ENCODE peak calls at places on chromosomes 4 and X, in eight cellular contexts. C, U, Q, K, F, G, E and I are unnamed samples.

GRCh38 chrX:132463411-132463810 is 25.4 kb downstream of the MBNL3 start:
- DNase-seq in C (no peak), U (no peak), Q (no peak), K (peak; percentile 10), F (no peak), G (peak; percentile 33), E (no peak), I (no peak)

GRCh38 chr4:98661356-98662054 is 3.1 kb upstream of the TSPAN5 start:
- DNase-seq in C (no peak), U (no peak), Q (no peak), K (no peak), F (no peak), G (no peak), E (no peak), I (no peak)

GRCh38 chr4:3330682-3331081 is 37.9 kb downstream of the RGS12 start:
- DNase-seq in C (no peak), U (peak; percentile 44), Q (no peak), K (no peak), F (no peak), G (no peak), E (no peak), I (no peak)

GRCh38 chrX:8607326-8607725 is 124.6 kb downstream of the ANOS1 start:
- DNase-seq in C (peak; percentile 67), U (no peak), Q (no peak), K (peak; percentile 50), F (no peak), G (no peak), E (no peak), I (no peak)

GRCh38 chr4:140611854-140612253 is 43.1 kb upstream of the UCP1 start:
- DNase-seq in C (no peak), U (no peak), Q (no peak), K (no peak), F (no peak), G (no peak), E (no peak), I (no peak)

GRCh38 chrX:140064993-140065392 is 99.7 kb upstream of the CXorf66 start:
- DNase-seq in C (no peak), U (no peak), Q (no peak), K (no peak), F (no peak), G (no peak), E (no peak), I (no peak)

GRCh38 chr4:41709844-41710481 is 38.6 kb downstream of the PHOX2B start:
- DNase-seq in C (peak; percentile 9), U (no peak), Q (no peak), K (peak; percentile 29), F (no peak), G (peak; percentile 5), E (peak; percentile 49), I (no peak)

GRCh38 chrX:11431833-11432232 is 138.6 kb downstream of the AMELX start:
- DNase-seq in C (no peak), U (no peak), Q (no peak), K (no peak), F (no peak), G (no peak), E (no peak), I (no peak)

GRCh38 chr4:38013461-38014366 is 53.5 kb downstream of the PTTG2 start:
- DNase-seq in C (peak; percentile 47), U (no peak), Q (no peak), K (peak; percentile 42), F (no peak), G (peak; percentile 59), E (no peak), I (no peak)

GRCh38 chrX:68703369-68703768 is 55.9 kb downstream of the STARD8 start:
- DNase-seq in C (no peak), U (no peak), Q (no peak), K (no peak), F (no peak), G (no peak), E (no peak), I (no peak)

GRCh38 chr4:38805530-38806145 is 1.0 kb upstream of the TLR1 start:
- DNase-seq in C (peak; percentile 65), U (no peak), Q (no peak), K (peak; percentile 62), F (no peak), G (no peak), E (no peak), I (peak; percentile 85)

GRCh38 chrX:118983513-118983912 is 9.1 kb downstream of the LONRF3 start:
- DNase-seq in C (no peak), U (no peak), Q (no peak), K (no peak), F (no peak), G (no peak), E (no peak), I (no peak)

GRCh38 chrX:44178271-44178670 is 165.2 kb downstream of the EFHC2 start:
- DNase-seq in C (no peak), U (no peak), Q (no peak), K (no peak), F (no peak), G (no peak), E (no peak), I (no peak)

GRCh38 chr4:138910914-138911336 is 104.7 kb upstream of the NOCT start:
- DNase-seq in C (peak; percentile 93), U (peak; percentile 92), Q (no peak), K (peak; percentile 96), F (peak; percentile 82), G (no peak), E (peak; percentile 57), I (no peak)

GRCh38 chr4:4260185-4260751 is 12.2 kb upstream of the TMEM128 start:
- DNase-seq in C (peak; percentile 83), U (no peak), Q (no peak), K (peak; percentile 89), F (no peak), G (peak; percentile 68), E (no peak), I (peak; percentile 39)

GRCh38 chr4:4411906-4412305 is 25.0 kb downstream of the NSG1 start:
- DNase-seq in C (no peak), U (no peak), Q (no peak), K (no peak), F (no peak), G (no peak), E (no peak), I (no peak)

GRCh38 chrX:2242980-2243379 is 257.8 kb downstream of the DHRSX start:
- DNase-seq in C (no peak), U (no peak), Q (no peak), K (no peak), F (no peak), G (no peak), E (no peak), I (no peak)

GRCh38 chr4:108762559-108763225 is at the start of gene ETNPPL:
- DNase-seq in C (peak; percentile 3), U (no peak), Q (no peak), K (peak; percentile 3), F (no peak), G (peak; percentile 59), E (no peak), I (no peak)

GRCh38 chr4:114028071-114028470 is 48.6 kb upstream of the ARSJ start:
- DNase-seq in C (peak; percentile 31), U (no peak), Q (no peak), K (peak; percentile 66), F (no peak), G (peak; percentile 41), E (no peak), I (no peak)

GRCh38 chr4:159455675-159456235 is 352.9 kb downstream of the RAPGEF2 start:
- DNase-seq in C (peak; percentile 61), U (no peak), Q (no peak), K (peak; percentile 58), F (no peak), G (peak; percentile 79), E (no peak), I (no peak)

GRCh38 chrX:75655627-75656026 is 129.4 kb downstream of the MAGEE2 start:
- DNase-seq in C (no peak), U (no peak), Q (no peak), K (no peak), F (no peak), G (no peak), E (no peak), I (no peak)

DNA sequence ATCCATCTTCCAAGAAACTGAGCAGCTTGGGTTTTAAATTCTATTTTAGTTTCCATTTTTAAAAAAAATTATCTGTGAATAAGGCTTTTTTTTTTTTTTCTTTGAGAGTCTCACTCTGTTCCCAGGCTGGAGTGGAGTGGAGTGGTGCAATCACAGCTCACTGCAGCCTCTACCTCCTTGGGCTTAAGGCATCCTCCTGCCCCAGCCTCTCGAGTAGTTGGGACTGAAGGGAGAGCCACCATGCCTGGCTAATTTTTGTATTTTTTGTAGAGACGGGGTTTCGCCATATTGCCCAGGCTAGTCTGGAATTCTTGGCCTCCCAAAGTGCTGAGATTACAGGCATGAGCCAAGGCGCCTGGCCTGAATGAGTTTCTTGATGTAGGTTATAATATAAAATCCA is 1.4 kb downstream of the ENOPH1 start:
- DNase-seq in C (no peak), U (no peak), Q (no peak), K (no peak), F (no peak), G (no peak), E (no peak), I (no peak)
- H3K4me3 ChIP-seq in C (peak overlapping the region; percentile 95), U (no peak overlapping the region), Q (no peak overlapping the region), K (peak overlapping the region; percentile 87), F (peak overlapping the region; percentile 83), G (peak overlapping the region; percentile 88), E (peak overlapping the region; percentile 92), I (peak overlapping the region; percentile 99)

GRCh38 chrX:26778320-26778888 is 562.4 kb downstream of the MAGEB5 start:
- DNase-seq in C (no peak), U (no peak), Q (no peak), K (no peak), F (no peak), G (peak; percentile 2), E (no peak), I (no peak)
- TF ChIP-seq CTCF in C (no peak), U (peak; percentile 27), Q (no peak), K (peak; percentile 1), F (no peak), G (peak; percentile 35), E (no peak), I (peak; percentile 30)

DNA sequence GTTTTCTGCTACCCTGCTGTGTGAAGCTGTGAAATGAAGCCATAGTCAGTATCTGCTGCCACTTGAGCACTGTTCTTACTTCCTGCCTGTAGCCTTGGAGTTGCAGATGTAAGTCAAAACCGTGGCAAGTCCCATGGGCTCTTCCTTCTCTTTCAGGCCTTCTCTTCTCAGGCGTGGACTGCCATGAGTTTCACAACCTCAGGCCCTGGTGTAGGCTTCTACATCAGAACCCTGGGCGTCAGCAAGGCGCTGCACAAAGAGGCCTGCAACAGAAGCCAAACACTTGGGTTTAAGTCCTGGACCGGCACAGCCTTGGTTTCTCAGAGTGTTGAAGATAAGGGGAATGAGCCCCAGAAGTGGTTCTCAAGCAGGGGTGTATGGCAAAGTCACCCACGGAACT is 2.5 kb downstream of the ZNF518B start:
- DNase-seq in C (no peak), U (no peak), Q (no peak), K (no peak), F (no peak), G (no peak), E (no peak), I (no peak)
- H3K4me3 ChIP-seq in C (no peak overlapping the region), U (no peak overlapping the region), Q (no peak overlapping the region), K (no peak overlapping the region), F (no peak overlapping the region), G (no peak overlapping the region), E (no peak overlapping the region), I (no peak overlapping the region)

DNA sequence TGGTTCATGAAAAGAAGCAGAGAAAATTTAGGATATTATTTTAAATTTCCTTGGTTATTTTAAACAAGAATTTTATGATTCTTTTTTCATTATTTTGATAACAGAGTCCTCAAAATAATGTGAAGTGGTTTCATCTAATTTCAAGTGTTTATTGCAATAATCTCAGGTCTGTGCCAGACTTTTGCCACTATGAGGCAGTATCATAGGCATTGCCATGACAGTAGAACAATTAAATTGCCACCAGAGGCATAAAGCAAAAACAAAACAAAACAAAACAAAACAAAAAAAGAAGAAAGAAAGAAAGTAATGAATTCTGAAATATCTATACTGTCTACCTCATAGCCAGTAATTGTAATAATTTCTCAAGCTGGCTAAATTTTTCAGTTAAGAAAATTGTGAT is 739.2 kb downstream of the KCTD8 start:
- DNase-seq in C (no peak), U (no peak), Q (no peak), K (no peak), F (no peak), G (no peak), E (no peak), I (no peak)
- TF ChIP-seq CTCF in C (no peak), U (no peak), Q (no peak), K (no peak), F (no peak), G (no peak), E (no peak), I (no peak)